ENCODE peak calls at places on chromosomes 13 and 19, in five cellular contexts. U is mesendoderm; Z is PC-3; L is effector memory CD4-positive, alpha-beta T cell; B is thoracic aorta. Q is an unnamed sample. For H3K27me3 and H3K4me1, the result is how much of the 10 kb centered on the place peaks cover.

GRCh38 chr19:5149508-5149907 is 180.6 kb downstream of the KDM4B start:
- DNase-seq in Z (no peak), B (no peak), U (no peak), L (no peak), Q (no peak)

GRCh38 chr19:5434351-5434917 is 20.8 kb upstream of the ZNRF4 start:
- DNase-seq in Z (no peak), B (no peak), U (peak), L (no peak), Q (no peak)

GRCh38 chr19:47564081-47564480 is 8.9 kb downstream of the ZNF541 start:
- DNase-seq in L (no peak), Z (no peak), U (no peak), B (no peak), Q (no peak)

GRCh38 chr19:44626067-44626624 is 12.8 kb downstream of the IGSF23 start:
- DNase-seq in U (peak), B (no peak), L (no peak), Z (peak), Q (peak)

GRCh38 chr19:10408511-10409291 is 5.4 kb upstream of the CDC37 start:
- DNase-seq in B (no peak), Z (no peak), U (no peak), L (no peak), Q (no peak)

GRCh38 chr19:38023661-38024574 is 116.9 kb downstream of the SIPA1L3 start:
- DNase-seq in Z (no peak), L (no peak), U (no peak), B (no peak), Q (no peak)

GRCh38 chr13:97226788-97227627 is 4.9 kb downstream of the MBNL2 start:
- DNase-seq in Z (no peak), B (no peak), U (peak), L (peak), Q (no peak)

GRCh38 chr19:38209671-38210457 is 14.2 kb downstream of the DPF1 start:
- DNase-seq in L (no peak), Z (no peak), U (peak), B (peak), Q (peak)

GRCh38 chr13:20873348-20873747 is 29.2 kb downstream of the XPO4 start:
- DNase-seq in U (peak), L (no peak), B (no peak), Z (peak), Q (peak)

GRCh38 chr13:64591981-64592380 is 2638.2 kb downstream of the PCDH9 start:
- DNase-seq in Z (peak), B (no peak), L (no peak), U (no peak), Q (peak)

GRCh38 chr13:90365130-90365529 is 982.4 kb upstream of the MIR17HG start:
- DNase-seq in B (no peak), U (no peak), Z (no peak), L (no peak), Q (peak)

GRCh38 chr19:46661020-46661731 is at the start of gene DACT3:
- DNase-seq in Z (peak), L (peak), U (peak), B (peak), Q (peak)

GRCh38 chr19:5967994-5968430 is 9.9 kb downstream of the RANBP3 start:
- DNase-seq in Z (peak), B (no peak), U (peak), L (peak), Q (peak)

GRCh38 chr19:47444388-47444821 is 25.1 kb upstream of the MEIS3 start:
- DNase-seq in B (no peak), L (no peak), Z (no peak), U (peak), Q (no peak)

GRCh38 chr13:43031881-43032280 is 8.5 kb downstream of the DNAJC15 start:
- DNase-seq in L (no peak), U (no peak), B (no peak), Z (no peak), Q (peak)

GRCh38 chr19:15115080-15115479 is 7.9 kb downstream of the SYDE1 start:
- DNase-seq in U (no peak), L (no peak), Z (no peak), B (no peak), Q (no peak)

GRCh38 chr19:4870025-4870700 is 2.7 kb upstream of the PLIN3 start:
- DNase-seq in B (peak), L (no peak), U (peak), Z (peak), Q (peak)

GRCh38 chr19:22595918-22596341 is 38.2 kb upstream of the ZNF492 start:
- DNase-seq in Z (no peak), B (no peak), U (no peak), L (no peak), Q (no peak)

GRCh38 chr13:70128098-70128497 is 19.8 kb upstream of the KLHL1 start:
- DNase-seq in L (no peak), Z (no peak), U (no peak), B (no peak), Q (no peak)

GRCh38 chr13:51959773-51960172 is 51.5 kb downstream of the ATP7B start:
- DNase-seq in Z (no peak), L (no peak), U (peak), B (no peak), Q (no peak)

GRCh38 chr19:39546599-39546998 is 6.6 kb upstream of the EID2 start:
- DNase-seq in U (peak), L (no peak), B (no peak), Z (peak), Q (no peak)

GRCh38 chr13:97113231-97114001 is 108.7 kb upstream of the MBNL2 start:
- DNase-seq in Z (no peak), L (no peak), B (no peak), U (no peak), Q (no peak)

GRCh38 chr19:48796468-48797083 is 14.3 kb downstream of the BCAT2 start:
- DNase-seq in Z (no peak), B (no peak), U (no peak), L (no peak), Q (no peak)

GRCh38 chr13:29573190-29573589 is 22.3 kb downstream of the SLC7A1 start:
- DNase-seq in Z (no peak), B (no peak), L (no peak), U (no peak), Q (no peak)

GRCh38 chr13:65917731-65918130 is 1312.4 kb downstream of the PCDH9 start:
- DNase-seq in U (no peak), B (no peak), Z (no peak), L (no peak), Q (no peak)

GRCh38 chr13:94063096-94063495 is 416.4 kb downstream of the DCT start:
- DNase-seq in Z (no peak), U (no peak), L (no peak), B (no peak), Q (peak)

GRCh38 chr13:21124853-21125252 is 51.5 kb downstream of the SKA3 start:
- DNase-seq in L (no peak), U (no peak), Z (peak), B (no peak), Q (no peak)

GRCh38 chr13:98427331-98427995 is 149.4 kb downstream of the STK24 start:
- DNase-seq in U (no peak), L (no peak), B (no peak), Z (no peak), Q (no peak)

GRCh38 chr13:41311607-41312500 is 787 bp downstream of the NAA16 start:
- DNase-seq in U (peak), Z (peak), B (peak), L (peak), Q (peak)

GRCh38 chr13:99977334-99977911 is 4.2 kb upstream of the ZIC2 start:
- DNase-seq in L (no peak), Z (no peak), B (no peak), U (no peak), Q (no peak)
- H3K27me3 ChIP-seq in L (half or more), Z (half or more), B (half or more), U (under half), Q (half or more)

GRCh38 chr13:106560791-106561190 is 7.1 kb downstream of the ARGLU1 start:
- DNase-seq in Z (no peak), B (no peak), U (peak), L (no peak), Q (no peak)
- H3K4me1 ChIP-seq in Z (under half), B (half or more), U (under half), L (under half), Q (under half)

GRCh38 chr19:566844-567243 is 5.6 kb upstream of the BSG start:
- DNase-seq in Z (no peak), U (no peak), B (no peak), L (no peak), Q (no peak)
- H3K27me3 ChIP-seq in Z (under half), U (under half), B (under half), L (under half), Q (under half)

DNA sequence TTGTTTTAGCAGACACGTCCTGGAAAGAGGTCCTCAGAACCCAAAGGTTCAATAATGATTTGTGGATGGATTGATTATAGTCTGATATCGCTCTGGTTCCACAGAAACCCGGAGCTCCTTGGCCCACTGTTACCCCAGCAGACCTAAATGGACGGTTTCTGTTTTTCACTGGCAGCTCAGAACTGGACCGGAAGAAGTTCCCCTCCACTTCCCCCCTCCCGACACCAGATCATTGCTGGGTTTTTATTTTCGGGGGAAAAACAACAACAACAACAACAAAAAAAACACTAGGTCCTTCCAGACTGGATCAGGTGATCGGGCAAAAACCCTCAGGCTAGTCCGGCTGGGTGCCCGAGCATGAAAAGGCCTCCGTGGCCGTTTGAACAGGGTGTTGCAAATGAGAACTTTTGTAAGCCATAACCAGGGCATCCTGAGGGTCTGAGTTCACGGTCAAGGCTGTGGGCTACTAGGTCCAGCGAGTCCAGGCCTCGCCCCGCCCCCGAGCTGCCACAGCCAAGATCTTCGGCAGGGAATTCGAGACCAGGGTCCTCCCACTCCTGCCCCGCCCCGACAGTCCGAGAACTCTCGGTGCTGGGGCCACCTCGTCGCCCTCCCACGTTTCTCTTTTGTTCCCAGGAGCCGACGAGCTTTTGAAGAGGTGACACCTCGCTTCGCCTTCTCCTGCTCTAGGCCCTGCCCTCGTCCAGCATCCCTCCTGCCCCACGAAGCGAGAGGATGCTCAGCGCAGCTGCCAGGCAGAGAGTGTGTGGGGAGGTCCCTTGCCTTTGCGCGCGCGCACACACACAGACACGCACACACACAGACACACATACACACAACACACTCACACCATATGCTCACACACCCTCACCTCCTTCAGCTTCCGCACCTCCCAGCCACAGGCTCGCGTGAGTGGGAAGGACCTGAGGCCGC is 8.7 kb downstream of the ZIC2 start:
- DNase-seq in U (peak), B (no peak), Z (no peak), L (no peak), Q (no peak)
- H3K4me1 ChIP-seq in U (under half), B (under half), Z (under half), L (under half), Q (under half)

DNA sequence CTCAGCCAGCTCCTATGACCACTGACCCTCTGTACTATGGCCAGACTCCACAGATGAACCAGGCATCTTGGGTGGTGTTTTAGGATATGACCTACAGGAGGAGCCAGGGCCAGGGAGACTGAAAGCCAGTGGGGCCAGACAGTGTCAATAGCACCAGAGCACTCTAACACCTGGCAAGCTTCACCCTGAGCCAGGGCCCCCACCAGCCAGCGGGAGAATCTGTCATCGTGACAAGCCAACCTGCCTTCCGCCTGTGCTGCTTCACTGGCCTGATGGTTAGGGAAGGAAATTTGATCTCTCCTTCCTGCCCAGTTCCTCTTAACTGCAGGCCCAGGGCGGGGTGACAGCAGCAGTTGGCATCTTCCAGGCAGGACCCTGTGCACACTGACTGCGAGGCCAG is 222.4 kb downstream of the UQCRFS1 start:
- DNase-seq in B (no peak), U (peak), L (no peak), Z (no peak), Q (no peak)
- H3K27me3 ChIP-seq in B (under half), U (under half), L (under half), Z (under half), Q (under half)

DNA sequence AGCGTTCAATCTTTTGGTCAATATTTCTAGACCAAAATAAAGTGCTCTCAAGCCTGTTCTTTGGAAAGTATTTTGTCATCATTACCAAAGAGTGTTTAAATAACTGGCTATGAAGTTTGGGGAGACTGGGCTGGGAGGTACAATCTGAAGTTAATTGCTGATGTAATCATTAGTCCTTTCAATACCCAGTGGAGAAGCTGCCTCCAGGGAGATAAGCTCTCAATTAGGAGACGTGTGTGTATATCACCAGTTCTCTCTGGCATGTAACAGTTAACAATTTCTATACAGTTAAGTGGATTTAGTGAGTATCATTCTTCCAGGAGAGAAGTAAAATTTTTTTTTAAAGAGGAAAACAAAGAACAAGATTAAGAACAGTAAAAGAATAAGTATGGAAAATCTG is 1.4 kb downstream of the COL4A1 start:
- DNase-seq in B (no peak), L (no peak), U (peak), Z (no peak), Q (no peak)
- H3K4me1 ChIP-seq in B (half or more), L (under half), U (under half), Z (under half), Q (half or more)